ENCODE peak calls at places on chromosome 6, in eight cellular contexts. One of them, this sample, is unnamed.

GRCh38 chr6:71258078-71258866 is 30.3 kb upstream of the OGFRL1 start:
- DNase-seq in fibroblast of the aortic adventitia: no peak
- DNase-seq in spleen: no peak
- DNase-seq in lower lobe of right lung: no peak
- DNase-seq in heart right ventricle: no peak
- DNase-seq in ovary: no peak
- DNase-seq in tibial nerve: no peak
- DNase-seq in brain microvascular endothelial cell: no peak
- DNase-seq in this sample: no peak

GRCh38 chr6:111711476-111711875 is 105.8 kb upstream of the TRAF3IP2 start:
- DNase-seq in ovary: peak
- DNase-seq in fibroblast of the aortic adventitia: no peak
- DNase-seq in brain microvascular endothelial cell: no peak
- DNase-seq in lower lobe of right lung: no peak
- DNase-seq in spleen: no peak
- DNase-seq in heart right ventricle: peak
- DNase-seq in tibial nerve: no peak
- DNase-seq in this sample: peak

GRCh38 chr6:25792016-25792415 is 37.5 kb downstream of the SLC17A4 start:
- DNase-seq in heart right ventricle: no peak
- DNase-seq in fibroblast of the aortic adventitia: no peak
- DNase-seq in lower lobe of right lung: no peak
- DNase-seq in tibial nerve: no peak
- DNase-seq in spleen: no peak
- DNase-seq in brain microvascular endothelial cell: no peak
- DNase-seq in ovary: no peak
- DNase-seq in this sample: no peak

GRCh38 chr6:95819939-95820338 is 195.8 kb upstream of the FUT9 start:
- DNase-seq in lower lobe of right lung: no peak
- DNase-seq in fibroblast of the aortic adventitia: no peak
- DNase-seq in heart right ventricle: no peak
- DNase-seq in tibial nerve: no peak
- DNase-seq in spleen: peak
- DNase-seq in brain microvascular endothelial cell: no peak
- DNase-seq in ovary: no peak
- DNase-seq in this sample: no peak

GRCh38 chr6:117072134-117072533 is 193.2 kb upstream of the VGLL2 start:
- DNase-seq in ovary: no peak
- DNase-seq in tibial nerve: no peak
- DNase-seq in spleen: no peak
- DNase-seq in brain microvascular endothelial cell: no peak
- DNase-seq in fibroblast of the aortic adventitia: no peak
- DNase-seq in heart right ventricle: peak
- DNase-seq in lower lobe of right lung: no peak
- DNase-seq in this sample: no peak

GRCh38 chr6:76852776-76853175 is 610.5 kb downstream of the HTR1B start:
- DNase-seq in brain microvascular endothelial cell: peak
- DNase-seq in spleen: no peak
- DNase-seq in ovary: no peak
- DNase-seq in tibial nerve: no peak
- DNase-seq in fibroblast of the aortic adventitia: peak
- DNase-seq in heart right ventricle: no peak
- DNase-seq in lower lobe of right lung: no peak
- DNase-seq in this sample: peak

GRCh38 chr6:138161434-138162103 is at the start of gene ARFGEF3:
- DNase-seq in tibial nerve: no peak
- DNase-seq in lower lobe of right lung: peak
- DNase-seq in brain microvascular endothelial cell: no peak
- DNase-seq in spleen: peak
- DNase-seq in fibroblast of the aortic adventitia: no peak
- DNase-seq in heart right ventricle: peak
- DNase-seq in ovary: peak
- DNase-seq in this sample: peak

GRCh38 chr6:28537065-28537464 is 11.4 kb downstream of the GPX5 start:
- DNase-seq in heart right ventricle: no peak
- DNase-seq in spleen: no peak
- DNase-seq in ovary: no peak
- DNase-seq in tibial nerve: no peak
- DNase-seq in lower lobe of right lung: no peak
- DNase-seq in brain microvascular endothelial cell: peak
- DNase-seq in fibroblast of the aortic adventitia: peak
- DNase-seq in this sample: no peak

GRCh38 chr6:144277174-144277573 is 8.0 kb upstream of the UTRN start:
- DNase-seq in fibroblast of the aortic adventitia: no peak
- DNase-seq in lower lobe of right lung: no peak
- DNase-seq in tibial nerve: no peak
- DNase-seq in spleen: no peak
- DNase-seq in brain microvascular endothelial cell: no peak
- DNase-seq in ovary: no peak
- DNase-seq in heart right ventricle: no peak
- DNase-seq in this sample: no peak
- H3K4me3 ChIP-seq in fibroblast of the aortic adventitia: no peak
- H3K4me3 ChIP-seq in lower lobe of right lung: no peak
- H3K4me3 ChIP-seq in tibial nerve: no peak
- H3K4me3 ChIP-seq in spleen: no peak
- H3K4me3 ChIP-seq in brain microvascular endothelial cell: no peak
- H3K4me3 ChIP-seq in ovary: no peak
- H3K4me3 ChIP-seq in heart right ventricle: no peak
- H3K4me3 ChIP-seq in this sample: no peak

GRCh38 chr6:41027799-41028617 is 11.0 kb downstream of the UNC5CL start:
- DNase-seq in lower lobe of right lung: peak
- DNase-seq in ovary: peak
- DNase-seq in tibial nerve: peak
- DNase-seq in brain microvascular endothelial cell: peak
- DNase-seq in heart right ventricle: peak
- DNase-seq in fibroblast of the aortic adventitia: peak
- DNase-seq in spleen: peak
- DNase-seq in this sample: peak

GRCh38 chr6:41025966-41026365 is 13.1 kb downstream of the UNC5CL start:
- DNase-seq in ovary: no peak
- DNase-seq in spleen: no peak
- DNase-seq in tibial nerve: no peak
- DNase-seq in brain microvascular endothelial cell: no peak
- DNase-seq in fibroblast of the aortic adventitia: no peak
- DNase-seq in lower lobe of right lung: no peak
- DNase-seq in heart right ventricle: no peak
- DNase-seq in this sample: no peak

GRCh38 chr6:41028618-41029486 is 10.2 kb downstream of the UNC5CL start:
- DNase-seq in ovary: no peak
- DNase-seq in tibial nerve: no peak
- DNase-seq in heart right ventricle: no peak
- DNase-seq in fibroblast of the aortic adventitia: no peak
- DNase-seq in lower lobe of right lung: no peak
- DNase-seq in brain microvascular endothelial cell: no peak
- DNase-seq in spleen: no peak
- DNase-seq in this sample: peak

GRCh38 chr6:41023114-41023513 is 15.9 kb downstream of the UNC5CL start:
- DNase-seq in lower lobe of right lung: no peak
- DNase-seq in tibial nerve: no peak
- DNase-seq in fibroblast of the aortic adventitia: no peak
- DNase-seq in ovary: no peak
- DNase-seq in heart right ventricle: no peak
- DNase-seq in brain microvascular endothelial cell: no peak
- DNase-seq in spleen: no peak
- DNase-seq in this sample: no peak

GRCh38 chr6:41027251-41027650 is 11.8 kb downstream of the UNC5CL start:
- DNase-seq in spleen: no peak
- DNase-seq in tibial nerve: no peak
- DNase-seq in lower lobe of right lung: no peak
- DNase-seq in brain microvascular endothelial cell: no peak
- DNase-seq in fibroblast of the aortic adventitia: no peak
- DNase-seq in heart right ventricle: no peak
- DNase-seq in ovary: no peak
- DNase-seq in this sample: no peak
- H3K4me3 ChIP-seq in spleen: peak
- H3K4me3 ChIP-seq in tibial nerve: peak
- H3K4me3 ChIP-seq in lower lobe of right lung: peak
- H3K4me3 ChIP-seq in brain microvascular endothelial cell: peak
- H3K4me3 ChIP-seq in fibroblast of the aortic adventitia: peak
- H3K4me3 ChIP-seq in heart right ventricle: peak
- H3K4me3 ChIP-seq in ovary: peak
- H3K4me3 ChIP-seq in this sample: peak

DNA sequence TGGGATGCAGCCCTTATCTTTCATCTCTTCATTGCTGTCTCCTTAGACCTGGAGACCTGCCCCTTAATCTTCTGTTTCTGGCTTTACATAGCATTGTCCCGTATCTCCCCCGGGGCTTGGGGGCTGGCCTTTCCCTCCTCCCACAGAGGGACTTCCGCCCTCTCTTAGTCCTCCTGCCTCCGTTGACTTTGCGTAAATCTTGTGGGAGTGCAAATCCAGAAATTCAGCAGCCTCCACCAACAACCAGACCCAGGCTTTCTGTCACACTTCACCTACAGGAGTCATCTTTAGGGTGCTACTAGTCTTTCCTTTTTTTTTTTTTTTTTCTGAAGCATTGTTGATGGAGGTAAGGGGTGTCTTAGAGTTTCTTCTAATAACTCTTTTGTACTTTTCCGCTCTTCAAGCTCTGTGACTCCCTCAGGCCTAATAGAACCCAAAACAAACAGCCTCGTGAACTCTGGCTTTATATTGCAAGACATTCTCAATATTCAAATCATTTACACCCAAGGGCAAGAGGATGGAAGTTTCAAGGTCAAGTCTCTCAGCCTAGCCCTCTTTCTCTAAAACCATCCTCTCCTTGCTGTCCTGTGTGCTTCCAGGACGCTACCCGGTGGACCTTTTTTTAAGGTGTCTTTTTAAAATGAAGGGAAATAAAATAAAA is 66.2 kb downstream of the RREB1 start:
- DNase-seq in spleen: no peak
- DNase-seq in heart right ventricle: peak
- DNase-seq in tibial nerve: no peak
- DNase-seq in lower lobe of right lung: no peak
- DNase-seq in ovary: no peak
- DNase-seq in fibroblast of the aortic adventitia: no peak
- DNase-seq in brain microvascular endothelial cell: no peak
- DNase-seq in this sample: no peak
- H3K4me3 ChIP-seq in spleen: no peak
- H3K4me3 ChIP-seq in heart right ventricle: no peak
- H3K4me3 ChIP-seq in tibial nerve: no peak
- H3K4me3 ChIP-seq in lower lobe of right lung: no peak
- H3K4me3 ChIP-seq in ovary: no peak
- H3K4me3 ChIP-seq in fibroblast of the aortic adventitia: no peak
- H3K4me3 ChIP-seq in brain microvascular endothelial cell: no peak
- H3K4me3 ChIP-seq in this sample: no peak

GRCh38 chr6:84773133-84773430 is 8.7 kb upstream of the TBX18 start:
- DNase-seq in lower lobe of right lung: no peak
- DNase-seq in spleen: no peak
- DNase-seq in ovary: no peak
- DNase-seq in brain microvascular endothelial cell: no peak
- DNase-seq in fibroblast of the aortic adventitia: no peak
- DNase-seq in heart right ventricle: no peak
- DNase-seq in tibial nerve: no peak
- DNase-seq in this sample: no peak
- H3K4me3 ChIP-seq in lower lobe of right lung: peak
- H3K4me3 ChIP-seq in spleen: no peak
- H3K4me3 ChIP-seq in ovary: no peak
- H3K4me3 ChIP-seq in brain microvascular endothelial cell: peak
- H3K4me3 ChIP-seq in fibroblast of the aortic adventitia: no peak
- H3K4me3 ChIP-seq in heart right ventricle: peak
- H3K4me3 ChIP-seq in tibial nerve: peak
- H3K4me3 ChIP-seq in this sample: peak

DNA sequence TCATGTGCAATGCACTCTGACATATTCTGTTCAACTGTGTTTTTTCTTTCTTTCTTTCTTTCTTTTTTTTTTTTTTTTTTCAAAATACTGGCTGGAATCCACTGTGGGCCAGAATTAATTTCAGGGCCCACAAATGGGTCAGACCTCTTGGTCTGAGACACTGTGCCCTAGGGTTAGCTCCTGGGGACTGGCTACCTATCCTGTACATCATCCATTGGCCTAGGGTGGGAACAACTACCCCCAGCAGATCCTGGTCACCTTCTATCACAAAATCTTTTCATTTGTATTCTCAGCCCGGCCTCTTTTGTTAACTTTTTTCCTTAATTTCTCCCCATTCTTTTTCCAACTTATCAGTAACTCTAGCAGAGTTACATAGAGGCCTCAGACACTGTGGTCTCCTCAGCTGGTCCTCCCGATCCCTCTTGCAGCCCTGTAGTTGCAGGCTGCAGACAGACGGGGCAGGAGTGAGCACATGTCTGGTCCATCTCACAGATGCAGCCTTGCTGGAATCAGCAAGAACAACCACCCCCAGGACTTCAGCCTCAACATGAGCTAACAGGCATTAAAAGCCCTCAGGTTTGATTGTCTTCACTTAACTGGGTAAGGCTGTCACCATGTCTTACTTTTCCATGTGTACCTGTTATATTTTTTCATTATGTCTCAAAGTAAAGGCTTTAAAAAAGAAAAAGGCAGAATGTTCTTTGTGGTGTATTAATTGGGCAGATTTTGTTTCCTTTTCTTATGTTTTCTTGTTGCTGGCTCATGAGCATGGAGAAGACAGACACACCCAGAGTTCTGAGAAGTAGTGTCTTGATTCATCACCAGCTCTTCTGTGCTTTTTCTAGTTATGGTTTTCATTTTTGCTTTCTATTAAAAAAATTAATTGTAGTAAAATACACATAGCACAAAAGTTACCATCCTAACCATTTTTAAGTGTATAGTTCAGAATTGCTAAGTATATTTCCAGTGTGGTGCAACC is 41.2 kb downstream of the TXLNB start:
- DNase-seq in heart right ventricle: peak
- DNase-seq in ovary: peak
- DNase-seq in tibial nerve: peak
- DNase-seq in spleen: peak
- DNase-seq in lower lobe of right lung: no peak
- DNase-seq in brain microvascular endothelial cell: peak
- DNase-seq in fibroblast of the aortic adventitia: peak
- DNase-seq in this sample: peak
- H3K4me3 ChIP-seq in heart right ventricle: no peak
- H3K4me3 ChIP-seq in ovary: no peak
- H3K4me3 ChIP-seq in tibial nerve: no peak
- H3K4me3 ChIP-seq in spleen: no peak
- H3K4me3 ChIP-seq in lower lobe of right lung: no peak
- H3K4me3 ChIP-seq in brain microvascular endothelial cell: no peak
- H3K4me3 ChIP-seq in fibroblast of the aortic adventitia: no peak
- H3K4me3 ChIP-seq in this sample: no peak

DNA sequence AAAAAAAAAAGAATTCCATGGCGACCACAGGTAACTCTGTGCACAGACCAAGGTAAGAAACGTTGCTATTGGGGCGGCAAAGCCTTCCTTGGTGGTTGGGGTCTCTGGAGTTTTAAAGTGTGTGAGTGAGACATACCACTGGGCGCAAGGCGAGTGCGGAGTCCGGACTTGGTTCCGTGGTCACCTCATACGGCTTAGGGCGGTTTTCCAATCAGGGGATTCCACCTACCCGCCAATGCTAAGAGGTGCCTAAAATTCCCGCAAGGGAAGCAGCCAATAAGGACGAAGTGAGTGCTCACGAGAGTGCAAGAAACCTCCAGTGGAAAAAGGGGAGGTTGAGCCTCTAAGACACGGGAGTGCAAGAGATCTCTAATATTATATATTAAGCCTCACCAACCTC is 68.6 kb upstream of the PRSS16 start:
- DNase-seq in ovary: peak
- DNase-seq in spleen: no peak
- DNase-seq in lower lobe of right lung: no peak
- DNase-seq in heart right ventricle: no peak
- DNase-seq in tibial nerve: no peak
- DNase-seq in fibroblast of the aortic adventitia: no peak
- DNase-seq in brain microvascular endothelial cell: no peak
- DNase-seq in this sample: no peak
- H3K4me3 ChIP-seq in ovary: no peak
- H3K4me3 ChIP-seq in spleen: peak
- H3K4me3 ChIP-seq in lower lobe of right lung: peak
- H3K4me3 ChIP-seq in heart right ventricle: peak
- H3K4me3 ChIP-seq in tibial nerve: peak
- H3K4me3 ChIP-seq in fibroblast of the aortic adventitia: peak
- H3K4me3 ChIP-seq in brain microvascular endothelial cell: peak
- H3K4me3 ChIP-seq in this sample: peak

GRCh38 chr6:134071876-134072275 is 19.5 kb upstream of the SLC2A12 start:
- DNase-seq in ovary: no peak
- DNase-seq in heart right ventricle: no peak
- DNase-seq in brain microvascular endothelial cell: no peak
- DNase-seq in tibial nerve: no peak
- DNase-seq in spleen: no peak
- DNase-seq in lower lobe of right lung: no peak
- DNase-seq in fibroblast of the aortic adventitia: no peak
- DNase-seq in this sample: no peak
- H3K4me3 ChIP-seq in ovary: no peak
- H3K4me3 ChIP-seq in heart right ventricle: no peak
- H3K4me3 ChIP-seq in brain microvascular endothelial cell: no peak
- H3K4me3 ChIP-seq in tibial nerve: no peak
- H3K4me3 ChIP-seq in spleen: no peak
- H3K4me3 ChIP-seq in lower lobe of right lung: no peak
- H3K4me3 ChIP-seq in fibroblast of the aortic adventitia: no peak
- H3K4me3 ChIP-seq in this sample: no peak